ENCODE peak calls at places on chromosomes 2 and 18, in eight cellular contexts. One of them, this sample, is unnamed.

GRCh38 chr2:143258126-143258892 is 129.1 kb downstream of the ARHGAP15 start:
- DNase-seq in B cell: no peak
- DNase-seq in CD4-positive, alpha-beta T cell: no peak
- DNase-seq in tibial artery: no peak
- DNase-seq in AG09319: no peak
- DNase-seq in foreskin fibroblast: no peak
- DNase-seq in fibroblast of pulmonary artery: no peak
- DNase-seq in left lung: no peak
- DNase-seq in this sample: no peak

GRCh38 chr2:241150660-241151530 is 628 bp downstream of the PPP1R7 start:
- DNase-seq in AG09319: no peak
- DNase-seq in foreskin fibroblast: no peak
- DNase-seq in left lung: peak; percentile 57
- DNase-seq in tibial artery: no peak
- DNase-seq in CD4-positive, alpha-beta T cell: no peak
- DNase-seq in B cell: no peak
- DNase-seq in fibroblast of pulmonary artery: peak; percentile 5
- DNase-seq in this sample: no peak

GRCh38 chr2:104859310-104860130 is 5.6 kb downstream of the POU3F3 start:
- DNase-seq in foreskin fibroblast: no peak
- DNase-seq in fibroblast of pulmonary artery: no peak
- DNase-seq in left lung: no peak
- DNase-seq in AG09319: no peak
- DNase-seq in CD4-positive, alpha-beta T cell: no peak
- DNase-seq in B cell: no peak
- DNase-seq in tibial artery: no peak
- DNase-seq in this sample: no peak

GRCh38 chr2:198706683-198707082 is 751.1 kb downstream of the SATB2 start:
- DNase-seq in left lung: no peak
- DNase-seq in CD4-positive, alpha-beta T cell: no peak
- DNase-seq in AG09319: no peak
- DNase-seq in foreskin fibroblast: no peak
- DNase-seq in tibial artery: no peak
- DNase-seq in fibroblast of pulmonary artery: no peak
- DNase-seq in B cell: no peak
- DNase-seq in this sample: no peak

GRCh38 chr18:2337552-2338141 is 233.7 kb downstream of the METTL4 start:
- DNase-seq in fibroblast of pulmonary artery: peak; percentile 32
- DNase-seq in left lung: no peak
- DNase-seq in B cell: peak; percentile 59
- DNase-seq in AG09319: no peak
- DNase-seq in tibial artery: no peak
- DNase-seq in CD4-positive, alpha-beta T cell: peak; percentile 59
- DNase-seq in foreskin fibroblast: peak; percentile 26
- DNase-seq in this sample: no peak

GRCh38 chr18:61606759-61607158 is 273.5 kb downstream of the CDH20 start:
- DNase-seq in CD4-positive, alpha-beta T cell: no peak
- DNase-seq in AG09319: peak; percentile 41
- DNase-seq in B cell: no peak
- DNase-seq in foreskin fibroblast: peak; percentile 93
- DNase-seq in tibial artery: peak; percentile 84
- DNase-seq in left lung: peak; percentile 65
- DNase-seq in fibroblast of pulmonary artery: peak; percentile 94
- DNase-seq in this sample: peak; percentile 70

GRCh38 chr2:68466361-68466777 is 725 bp downstream of the FBXO48 start:
- DNase-seq in fibroblast of pulmonary artery: peak; percentile 61
- DNase-seq in tibial artery: no peak
- DNase-seq in B cell: peak; percentile 45
- DNase-seq in left lung: no peak
- DNase-seq in foreskin fibroblast: peak; percentile 54
- DNase-seq in AG09319: no peak
- DNase-seq in CD4-positive, alpha-beta T cell: peak; percentile 51
- DNase-seq in this sample: no peak

GRCh38 chr18:58345064-58345463 is 283.8 kb downstream of the ALPK2 start:
- DNase-seq in fibroblast of pulmonary artery: no peak
- DNase-seq in B cell: no peak
- DNase-seq in left lung: no peak
- DNase-seq in CD4-positive, alpha-beta T cell: no peak
- DNase-seq in foreskin fibroblast: no peak
- DNase-seq in AG09319: no peak
- DNase-seq in tibial artery: no peak
- DNase-seq in this sample: no peak

GRCh38 chr2:109676346-109676897 is 62.3 kb downstream of the SOWAHC start:
- DNase-seq in CD4-positive, alpha-beta T cell: no peak
- DNase-seq in AG09319: no peak
- DNase-seq in B cell: no peak
- DNase-seq in fibroblast of pulmonary artery: no peak
- DNase-seq in left lung: no peak
- DNase-seq in tibial artery: no peak
- DNase-seq in foreskin fibroblast: no peak
- DNase-seq in this sample: no peak

GRCh38 chr18:48418000-48418399 is 8.8 kb upstream of the ZBTB7C start:
- DNase-seq in fibroblast of pulmonary artery: no peak
- DNase-seq in left lung: no peak
- DNase-seq in tibial artery: no peak
- DNase-seq in B cell: no peak
- DNase-seq in CD4-positive, alpha-beta T cell: no peak
- DNase-seq in foreskin fibroblast: no peak
- DNase-seq in AG09319: no peak
- DNase-seq in this sample: no peak

GRCh38 chr2:161241894-161242293 is 66.3 kb upstream of the PSMD14 start:
- DNase-seq in fibroblast of pulmonary artery: no peak
- DNase-seq in tibial artery: no peak
- DNase-seq in AG09319: no peak
- DNase-seq in CD4-positive, alpha-beta T cell: no peak
- DNase-seq in left lung: no peak
- DNase-seq in foreskin fibroblast: no peak
- DNase-seq in B cell: no peak
- DNase-seq in this sample: no peak

GRCh38 chr2:241049739-241050623 is 51.6 kb downstream of the SNED1 start:
- DNase-seq in left lung: no peak
- DNase-seq in tibial artery: no peak
- DNase-seq in CD4-positive, alpha-beta T cell: no peak
- DNase-seq in fibroblast of pulmonary artery: peak; percentile 32
- DNase-seq in B cell: peak; percentile 30
- DNase-seq in foreskin fibroblast: no peak
- DNase-seq in AG09319: no peak
- DNase-seq in this sample: no peak

GRCh38 chr2:138026116-138026855 is 62.0 kb downstream of the HNMT start:
- DNase-seq in left lung: no peak
- DNase-seq in B cell: no peak
- DNase-seq in tibial artery: no peak
- DNase-seq in foreskin fibroblast: no peak
- DNase-seq in fibroblast of pulmonary artery: no peak
- DNase-seq in CD4-positive, alpha-beta T cell: no peak
- DNase-seq in AG09319: no peak
- DNase-seq in this sample: no peak

GRCh38 chr2:57570961-57571360 is 475.6 kb upstream of the VRK2 start:
- DNase-seq in B cell: no peak
- DNase-seq in AG09319: no peak
- DNase-seq in fibroblast of pulmonary artery: no peak
- DNase-seq in foreskin fibroblast: no peak
- DNase-seq in CD4-positive, alpha-beta T cell: no peak
- DNase-seq in tibial artery: no peak
- DNase-seq in left lung: no peak
- DNase-seq in this sample: no peak

GRCh38 chr2:219059375-219059724 is 1.4 kb downstream of the IHH start:
- DNase-seq in left lung: no peak
- DNase-seq in foreskin fibroblast: no peak
- DNase-seq in tibial artery: no peak
- DNase-seq in AG09319: no peak
- DNase-seq in B cell: no peak
- DNase-seq in CD4-positive, alpha-beta T cell: no peak
- DNase-seq in fibroblast of pulmonary artery: no peak
- DNase-seq in this sample: no peak

GRCh38 chr2:40190457-40190856 is 261.4 kb downstream of the SLC8A1 start:
- DNase-seq in foreskin fibroblast: no peak
- DNase-seq in B cell: no peak
- DNase-seq in fibroblast of pulmonary artery: no peak
- DNase-seq in AG09319: no peak
- DNase-seq in left lung: no peak
- DNase-seq in tibial artery: no peak
- DNase-seq in CD4-positive, alpha-beta T cell: no peak
- DNase-seq in this sample: no peak

GRCh38 chr2:54341656-54342055 is 85.6 kb upstream of the TSPYL6 start:
- DNase-seq in CD4-positive, alpha-beta T cell: no peak
- DNase-seq in AG09319: no peak
- DNase-seq in fibroblast of pulmonary artery: peak; percentile 36
- DNase-seq in tibial artery: no peak
- DNase-seq in foreskin fibroblast: no peak
- DNase-seq in left lung: no peak
- DNase-seq in B cell: no peak
- DNase-seq in this sample: no peak

GRCh38 chr2:241214766-241215165 is 26.3 kb downstream of the ANO7 start:
- DNase-seq in CD4-positive, alpha-beta T cell: no peak
- DNase-seq in AG09319: no peak
- DNase-seq in foreskin fibroblast: no peak
- DNase-seq in tibial artery: no peak
- DNase-seq in B cell: no peak
- DNase-seq in fibroblast of pulmonary artery: no peak
- DNase-seq in left lung: no peak
- DNase-seq in this sample: no peak

GRCh38 chr2:2768476-2768875 is 437.4 kb upstream of the MYT1L start:
- DNase-seq in AG09319: no peak
- DNase-seq in fibroblast of pulmonary artery: no peak
- DNase-seq in foreskin fibroblast: no peak
- DNase-seq in CD4-positive, alpha-beta T cell: no peak
- DNase-seq in tibial artery: no peak
- DNase-seq in left lung: no peak
- DNase-seq in B cell: no peak
- DNase-seq in this sample: peak; percentile 60

DNA sequence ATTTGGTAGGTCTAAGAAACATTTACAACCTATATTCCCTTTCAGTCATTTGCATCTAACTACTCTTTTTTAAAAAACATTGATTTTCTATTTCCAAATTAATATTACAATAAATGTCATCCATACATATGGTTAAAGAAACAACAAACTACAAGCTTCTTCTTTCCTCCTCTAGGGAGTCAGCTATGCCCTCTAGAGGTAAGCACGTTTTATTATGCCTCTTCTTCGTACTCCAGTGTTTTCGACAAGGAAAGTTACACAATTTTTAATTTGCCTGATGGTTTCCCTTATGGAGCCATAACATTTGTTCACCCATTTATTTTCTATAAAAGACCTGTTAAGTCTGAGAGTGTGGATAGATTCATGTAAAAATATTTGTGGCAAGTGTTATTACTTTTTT is 183.4 kb upstream of the CDH7 start:
- DNase-seq in B cell: no peak
- DNase-seq in left lung: no peak
- DNase-seq in fibroblast of pulmonary artery: peak; percentile 0
- DNase-seq in AG09319: no peak
- DNase-seq in foreskin fibroblast: no peak
- DNase-seq in tibial artery: no peak
- DNase-seq in CD4-positive, alpha-beta T cell: no peak
- DNase-seq in this sample: no peak
- TF ChIP-seq CTCF in B cell: no peak
- TF ChIP-seq CTCF in left lung: no peak
- TF ChIP-seq CTCF in fibroblast of pulmonary artery: no peak
- TF ChIP-seq CTCF in AG09319: no peak
- TF ChIP-seq CTCF in foreskin fibroblast: no peak
- TF ChIP-seq CTCF in tibial artery: no peak
- TF ChIP-seq CTCF in CD4-positive, alpha-beta T cell: no peak
- TF ChIP-seq CTCF in this sample: peak; percentile 20

GRCh38 chr2:235793163-235793752 is 299.4 kb downstream of the AGAP1 start:
- DNase-seq in B cell: no peak
- DNase-seq in fibroblast of pulmonary artery: peak; percentile 13
- DNase-seq in CD4-positive, alpha-beta T cell: no peak
- DNase-seq in left lung: no peak
- DNase-seq in foreskin fibroblast: no peak
- DNase-seq in tibial artery: no peak
- DNase-seq in AG09319: no peak
- DNase-seq in this sample: no peak
- TF ChIP-seq CTCF in B cell: no peak
- TF ChIP-seq CTCF in fibroblast of pulmonary artery: peak; percentile 40
- TF ChIP-seq CTCF in CD4-positive, alpha-beta T cell: no peak
- TF ChIP-seq CTCF in left lung: no peak
- TF ChIP-seq CTCF in foreskin fibroblast: peak; percentile 12
- TF ChIP-seq CTCF in tibial artery: no peak
- TF ChIP-seq CTCF in AG09319: peak; percentile 12
- TF ChIP-seq CTCF in this sample: no peak

DNA sequence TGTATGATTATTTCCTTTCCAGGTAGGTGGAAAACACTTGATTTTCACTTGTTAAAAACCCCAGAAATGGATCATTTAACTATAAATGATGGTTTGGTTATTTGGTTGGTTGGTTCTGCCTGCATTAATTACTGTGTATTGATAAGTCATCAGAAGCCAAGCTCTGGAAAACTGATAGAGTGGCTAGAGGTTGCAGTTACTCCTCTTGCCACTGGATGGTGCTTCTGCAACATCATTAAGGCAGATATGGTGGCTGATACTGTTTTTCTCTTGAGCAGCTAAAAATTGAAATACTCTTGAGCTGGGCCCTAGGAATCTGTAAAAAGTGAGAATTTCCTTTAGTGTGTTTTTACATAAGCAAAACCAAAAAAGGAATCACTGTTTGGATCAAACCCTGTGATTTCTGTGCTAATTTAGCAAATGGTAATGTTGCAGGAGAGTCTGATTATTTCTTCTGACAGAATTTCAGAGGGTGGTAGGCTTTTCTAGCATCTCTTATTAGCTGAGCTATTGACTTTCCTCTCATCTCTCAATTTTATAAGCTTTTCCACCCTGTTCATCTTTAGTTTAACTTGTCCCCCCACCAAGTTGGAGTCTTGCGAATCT is 54.3 kb downstream of the RAB10 start:
- DNase-seq in CD4-positive, alpha-beta T cell: no peak
- DNase-seq in fibroblast of pulmonary artery: peak; percentile 48
- DNase-seq in tibial artery: no peak
- DNase-seq in AG09319: no peak
- DNase-seq in left lung: no peak
- DNase-seq in foreskin fibroblast: no peak
- DNase-seq in B cell: no peak
- DNase-seq in this sample: no peak
- TF ChIP-seq CTCF in CD4-positive, alpha-beta T cell: peak; percentile 77
- TF ChIP-seq CTCF in fibroblast of pulmonary artery: peak; percentile 76
- TF ChIP-seq CTCF in tibial artery: peak; percentile 59
- TF ChIP-seq CTCF in AG09319: peak; percentile 75
- TF ChIP-seq CTCF in left lung: peak; percentile 63
- TF ChIP-seq CTCF in foreskin fibroblast: peak; percentile 68
- TF ChIP-seq CTCF in B cell: peak; percentile 84
- TF ChIP-seq CTCF in this sample: peak; percentile 72

DNA sequence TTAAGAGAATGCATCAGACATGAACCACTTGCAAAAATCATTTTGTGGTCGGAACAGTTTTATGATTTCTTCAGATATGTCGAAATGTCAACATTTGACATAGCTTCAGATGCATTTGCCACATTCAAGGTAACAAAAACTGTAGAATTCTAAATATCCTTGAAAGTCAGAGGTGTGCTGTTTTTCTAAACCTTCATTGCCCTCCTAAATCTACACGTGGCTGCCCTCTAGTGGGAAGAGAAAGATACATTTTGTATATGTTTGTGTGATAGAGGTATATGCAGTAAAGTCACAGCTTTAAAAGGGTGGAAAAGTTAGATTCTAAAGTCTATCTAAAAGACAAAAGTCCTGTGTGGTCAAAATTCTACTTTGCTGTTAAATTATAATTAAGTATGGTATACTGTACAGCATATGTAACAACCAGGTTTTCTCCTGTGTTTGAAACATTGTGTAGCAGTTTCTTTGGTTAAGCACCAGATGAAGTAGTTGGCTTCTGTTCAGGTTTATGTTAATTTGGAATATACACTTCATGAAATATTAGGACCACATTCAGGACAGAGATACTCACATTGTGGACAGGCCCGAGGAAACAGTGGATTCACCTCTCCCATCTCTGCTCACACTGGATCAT is 65.9 kb upstream of the ITM2C start:
- DNase-seq in tibial artery: no peak
- DNase-seq in fibroblast of pulmonary artery: peak; percentile 76
- DNase-seq in CD4-positive, alpha-beta T cell: no peak
- DNase-seq in left lung: no peak
- DNase-seq in foreskin fibroblast: peak; percentile 44
- DNase-seq in B cell: no peak
- DNase-seq in AG09319: no peak
- DNase-seq in this sample: no peak
- TF ChIP-seq CTCF in tibial artery: peak; percentile 60
- TF ChIP-seq CTCF in fibroblast of pulmonary artery: peak; percentile 66
- TF ChIP-seq CTCF in CD4-positive, alpha-beta T cell: peak; percentile 82
- TF ChIP-seq CTCF in left lung: peak; percentile 45
- TF ChIP-seq CTCF in foreskin fibroblast: peak; percentile 65
- TF ChIP-seq CTCF in B cell: peak; percentile 80
- TF ChIP-seq CTCF in AG09319: peak; percentile 63
- TF ChIP-seq CTCF in this sample: peak; percentile 63